ENCODE peak calls at places on chromosome X, in four cellular contexts. V, Q, E and A are unnamed samples.

GRCh38 chrX:56995271-56995994 is at the start of gene SPIN3:
- DNase-seq in E (peak), Q (peak), V (peak), A (no peak)

GRCh38 chrX:129842510-129843208 is 1.0 kb downstream of the ZDHHC9 start:
- DNase-seq in V (peak), Q (no peak), E (peak), A (no peak)

GRCh38 chrX:108270739-108271396 is 167.4 kb downstream of the COL4A6 start:
- DNase-seq in V (peak), Q (peak), E (no peak), A (peak)

GRCh38 chrX:39418936-39419659 is 617.8 kb downstream of the MID1IP1 start:
- DNase-seq in E (peak), V (no peak), Q (peak), A (no peak)

GRCh38 chrX:31199051-31199769 is 127.4 kb upstream of the FTHL17 start:
- DNase-seq in Q (peak), V (peak), E (peak), A (peak)

GRCh38 chrX:9825966-9826365 is 39.7 kb downstream of the SHROOM2 start:
- DNase-seq in V (no peak), Q (no peak), E (no peak), A (no peak)

GRCh38 chrX:48196745-48197213 is at the start of gene SSX5:
- DNase-seq in V (no peak), E (no peak), Q (no peak), A (no peak)

GRCh38 chrX:1815456-1816175 is 200.8 kb downstream of the ASMT start:
- DNase-seq in Q (no peak), E (no peak), V (no peak), A (no peak)

GRCh38 chrX:43333543-43333942 is 322.6 kb upstream of the MAOA start:
- DNase-seq in Q (peak), V (no peak), E (peak), A (no peak)

GRCh38 chrX:50988649-50989048 is 78.1 kb downstream of the BMP15 start:
- DNase-seq in Q (peak), V (peak), E (peak), A (no peak)

GRCh38 chrX:142089193-142089592 is 115.9 kb downstream of the MAGEC2 start:
- DNase-seq in Q (no peak), V (peak), E (peak), A (no peak)

GRCh38 chrX:39693298-39693697 is 404.5 kb downstream of the BCOR start:
- DNase-seq in E (no peak), V (no peak), Q (no peak), A (no peak)

DNA sequence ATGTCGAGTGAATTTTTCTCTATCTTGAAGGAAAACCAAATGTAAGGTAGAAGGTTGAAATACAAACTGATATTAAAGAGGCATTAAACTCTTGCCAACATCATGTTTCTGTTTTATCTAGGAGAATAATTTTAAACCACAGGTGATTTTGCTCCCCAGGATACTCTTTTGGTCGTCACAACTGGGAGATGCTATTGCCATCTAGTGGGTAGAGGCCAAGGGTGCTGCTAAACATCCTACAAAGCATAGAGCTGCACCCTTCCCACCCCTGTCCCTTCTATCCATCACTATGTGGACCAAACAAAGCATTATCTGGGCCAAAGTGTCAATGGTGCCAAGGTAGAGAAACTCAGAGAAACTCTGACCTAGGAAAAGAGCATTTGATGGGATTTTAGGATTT is 154.6 kb upstream of the MAGEB2 start:
- DNase-seq in E (peak), Q (peak), V (peak), A (no peak)
- H3K4me3 ChIP-seq in E (no peak), Q (no peak), V (no peak), A (no peak)

GRCh38 chrX:37685452-37686347 is at the start of gene XK:
- DNase-seq in V (peak), E (peak), Q (peak), A (no peak)

GRCh38 chrX:37686979-37687378 is 1.4 kb downstream of the XK start:
- DNase-seq in V (no peak), Q (no peak), E (no peak), A (no peak)

GRCh38 chrX:37684426-37684825 is 1.2 kb upstream of the XK start:
- DNase-seq in E (no peak), V (no peak), Q (no peak), A (no peak)

GRCh38 chrX:37686348-37686736 is 751 bp downstream of the XK start:
- DNase-seq in E (no peak), V (no peak), Q (no peak), A (no peak)

DNA sequence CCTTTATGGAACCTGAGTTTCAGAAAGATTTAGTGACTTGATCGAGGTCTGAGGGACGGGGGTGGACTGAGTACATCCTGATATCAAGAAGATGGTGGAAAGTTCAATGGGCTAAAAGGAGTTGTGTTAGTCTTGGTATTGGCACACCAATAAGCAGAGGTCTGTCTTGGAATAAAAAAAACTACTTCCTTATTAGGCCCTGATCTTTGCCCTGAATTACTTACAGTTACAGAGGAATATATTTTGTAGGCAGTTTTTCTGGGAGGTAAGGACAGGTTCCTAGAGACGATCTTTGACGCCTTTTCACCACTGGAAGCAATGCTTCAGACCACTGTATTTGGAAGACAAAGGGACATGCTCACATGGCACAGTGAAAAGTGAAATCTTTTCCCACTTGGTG is 673 bp upstream of the XK start:
- DNase-seq in E (no peak), V (no peak), Q (no peak), A (no peak)
- H3K4me3 ChIP-seq in E (no peak), V (no peak), Q (peak), A (no peak)

DNA sequence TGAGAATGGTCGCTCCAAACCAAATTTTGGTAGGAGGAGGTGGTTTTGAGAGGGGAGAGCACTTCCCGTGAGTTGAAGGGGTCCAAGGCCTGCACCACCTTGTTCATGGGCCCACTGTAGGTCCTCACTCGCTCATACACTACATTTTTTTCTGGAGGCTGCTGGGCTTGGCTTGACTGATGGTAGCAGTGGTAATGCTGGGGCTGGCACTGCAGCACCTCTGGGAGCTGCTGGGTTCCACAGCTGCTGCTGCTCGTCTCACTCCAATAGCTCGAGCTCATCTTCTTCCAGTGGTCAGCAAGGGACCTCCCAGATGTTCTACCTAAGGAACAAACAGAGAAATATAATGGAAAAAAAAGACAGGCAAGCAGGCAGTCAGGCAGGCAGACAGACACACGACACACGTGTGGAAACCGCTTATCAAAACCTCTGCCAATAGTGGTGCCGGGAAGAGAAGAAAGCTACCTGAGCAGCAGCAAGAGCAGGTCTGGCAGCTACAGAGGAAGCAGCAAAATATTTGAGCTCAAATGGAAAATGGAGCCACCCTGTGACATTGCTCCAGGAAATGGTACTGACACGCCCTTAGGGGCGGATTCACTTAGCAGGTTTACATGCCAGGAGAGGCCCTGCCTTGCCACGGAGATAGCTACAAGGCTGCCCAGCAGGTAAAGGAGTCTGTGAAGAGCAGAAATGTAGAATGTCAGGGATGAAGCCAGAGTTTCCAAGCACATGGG is at the start of gene POF1B:
- DNase-seq in Q (no peak), V (no peak), E (no peak), A (no peak)
- H3K4me3 ChIP-seq in Q (no peak), V (no peak), E (no peak), A (no peak)

GRCh38 chrX:150879855-150880807 is 18.3 kb downstream of the CD99L2 start:
- DNase-seq in E (no peak), Q (no peak), V (no peak), A (no peak)
- H3K4me3 ChIP-seq in E (no peak), Q (no peak), V (no peak), A (no peak)